ENCODE peak calls at places on chromosomes 13 and 19, in seven cellular contexts. One of them, this sample, is unnamed.

GRCh38 chr19:11269408-11269807 is 7.1 kb upstream of the DOCK6 start:
- DNase-seq in activated CD4-positive, alpha-beta T cell treated with anti-CD3 and anti-CD28 coated beads, Interleukin-2, amount 10 ng/mL, durations not matched to agents 7 days and 5 days: no peak
- DNase-seq in spleen: no peak
- DNase-seq in AG04450: no peak
- DNase-seq in BJ: no peak
- DNase-seq in effector memory CD4-positive, alpha-beta T cell: no peak
- DNase-seq in NCI-H774: no peak
- DNase-seq in this sample: no peak

GRCh38 chr13:109394311-109394988 is 391.9 kb downstream of the IRS2 start:
- DNase-seq in activated CD4-positive, alpha-beta T cell treated with anti-CD3 and anti-CD28 coated beads, Interleukin-2, amount 10 ng/mL, durations not matched to agents 7 days and 5 days: no peak
- DNase-seq in spleen: no peak
- DNase-seq in AG04450: no peak
- DNase-seq in BJ: no peak
- DNase-seq in effector memory CD4-positive, alpha-beta T cell: no peak
- DNase-seq in NCI-H774: no peak
- DNase-seq in this sample: no peak

GRCh38 chr13:33730147-33730546 is 87.8 kb upstream of the RFC3 start:
- DNase-seq in activated CD4-positive, alpha-beta T cell treated with anti-CD3 and anti-CD28 coated beads, Interleukin-2, amount 10 ng/mL, durations not matched to agents 7 days and 5 days: no peak
- DNase-seq in spleen: no peak
- DNase-seq in AG04450: no peak
- DNase-seq in BJ: no peak
- DNase-seq in effector memory CD4-positive, alpha-beta T cell: no peak
- DNase-seq in NCI-H774: no peak
- DNase-seq in this sample: no peak

GRCh38 chr19:43610493-43610892 is 1.4 kb upstream of the SRRM5 start:
- DNase-seq in activated CD4-positive, alpha-beta T cell treated with anti-CD3 and anti-CD28 coated beads, Interleukin-2, amount 10 ng/mL, durations not matched to agents 7 days and 5 days: no peak
- DNase-seq in spleen: no peak
- DNase-seq in AG04450: no peak
- DNase-seq in BJ: no peak
- DNase-seq in effector memory CD4-positive, alpha-beta T cell: no peak
- DNase-seq in NCI-H774: no peak
- DNase-seq in this sample: no peak

GRCh38 chr19:12843999-12844732 is 5.9 kb downstream of the MAST1 start:
- DNase-seq in activated CD4-positive, alpha-beta T cell treated with anti-CD3 and anti-CD28 coated beads, Interleukin-2, amount 10 ng/mL, durations not matched to agents 7 days and 5 days: no peak
- DNase-seq in spleen: no peak
- DNase-seq in AG04450: no peak
- DNase-seq in BJ: no peak
- DNase-seq in effector memory CD4-positive, alpha-beta T cell: no peak
- DNase-seq in NCI-H774: no peak
- DNase-seq in this sample: no peak

GRCh38 chr19:10431943-10432735 is 11.8 kb downstream of the PDE4A start:
- DNase-seq in activated CD4-positive, alpha-beta T cell treated with anti-CD3 and anti-CD28 coated beads, Interleukin-2, amount 10 ng/mL, durations not matched to agents 7 days and 5 days: peak
- DNase-seq in spleen: peak
- DNase-seq in AG04450: no peak
- DNase-seq in BJ: no peak
- DNase-seq in effector memory CD4-positive, alpha-beta T cell: peak
- DNase-seq in NCI-H774: no peak
- DNase-seq in this sample: peak

GRCh38 chr13:67775359-67775758 is 545.2 kb upstream of the PCDH9 start:
- DNase-seq in activated CD4-positive, alpha-beta T cell treated with anti-CD3 and anti-CD28 coated beads, Interleukin-2, amount 10 ng/mL, durations not matched to agents 7 days and 5 days: no peak
- DNase-seq in spleen: no peak
- DNase-seq in AG04450: no peak
- DNase-seq in BJ: no peak
- DNase-seq in effector memory CD4-positive, alpha-beta T cell: no peak
- DNase-seq in NCI-H774: no peak
- DNase-seq in this sample: no peak

GRCh38 chr13:104984296-104984818 is 1551.1 kb downstream of the EFNB2 start:
- DNase-seq in activated CD4-positive, alpha-beta T cell treated with anti-CD3 and anti-CD28 coated beads, Interleukin-2, amount 10 ng/mL, durations not matched to agents 7 days and 5 days: peak
- DNase-seq in spleen: no peak
- DNase-seq in AG04450: no peak
- DNase-seq in BJ: no peak
- DNase-seq in effector memory CD4-positive, alpha-beta T cell: peak
- DNase-seq in NCI-H774: no peak
- DNase-seq in this sample: peak

This sample was measured in T-helper 17 cell.